ENCODE peak calls at places on chromosomes 16 and 17, in four cellular contexts. G is cardiac muscle cell, X is gastrocnemius medialis, Q is bronchial epithelial cell. U is an unnamed sample. For H3K27me3, the result is how much of the 10 kb centered on the place peaks cover.

GRCh38 chr17:73288534-73289302 is 23.1 kb downstream of the CDC42EP4 start:
- DNase-seq in G (no peak), X (no peak), Q (no peak), U (peak)

GRCh38 chr16:74577882-74578366 is 29.0 kb downstream of the GLG1 start:
- DNase-seq in G (no peak), X (no peak), Q (peak), U (no peak)

GRCh38 chr17:59752922-59753321 is 45.5 kb downstream of the VMP1 start:
- DNase-seq in G (no peak), X (no peak), Q (no peak), U (no peak)

GRCh38 chr17:71809537-71809936 is 311.3 kb upstream of the SOX9 start:
- DNase-seq in G (no peak), X (no peak), Q (peak), U (no peak)

GRCh38 chr16:70571623-70572022 is 48.0 kb downstream of the SF3B3 start:
- DNase-seq in G (no peak), X (no peak), Q (no peak), U (no peak)

GRCh38 chr16:89007371-89008249 is 30.6 kb upstream of the CBFA2T3 start:
- DNase-seq in G (peak), X (no peak), Q (no peak), U (no peak)

GRCh38 chr16:68645494-68646388 is 631 bp downstream of the CDH3 start:
- DNase-seq in G (peak), X (no peak), Q (no peak), U (peak)

GRCh38 chr17:6555331-6556120 is 829 bp downstream of the PITPNM3 start:
- DNase-seq in G (no peak), X (no peak), Q (peak), U (no peak)

GRCh38 chr16:12681653-12682052 is 122.0 kb downstream of the CPPED1 start:
- DNase-seq in G (no peak), X (no peak), Q (no peak), U (no peak)

GRCh38 chr16:79751785-79752184 is 151.2 kb upstream of the MAF start:
- DNase-seq in G (no peak), X (peak), Q (peak), U (peak)

GRCh38 chr16:57871457-57871856 is 69.2 kb upstream of the KIFC3 start:
- DNase-seq in G (no peak), X (no peak), Q (peak), U (no peak)

GRCh38 chr17:53499277-53499676 is 323.4 kb upstream of the KIF2B start:
- DNase-seq in G (no peak), X (no peak), Q (no peak), U (no peak)

GRCh38 chr16:50591800-50592771 is 43.9 kb downstream of the NKD1 start:
- DNase-seq in G (peak), X (no peak), Q (no peak), U (peak)

GRCh38 chr17:82030470-82031302 is 792 bp upstream of the RAC3 start:
- DNase-seq in G (peak), X (peak), Q (peak), U (peak)

GRCh38 chr16:54312502-54312991 is 26.0 kb upstream of the IRX3 start:
- DNase-seq in G (no peak), X (no peak), Q (no peak), U (no peak)

GRCh38 chr16:3171855-3172593 is 16.0 kb upstream of the OR1F1 start:
- DNase-seq in G (no peak), X (no peak), Q (peak), U (no peak)

GRCh38 chr17:60086822-60087591 is 8.3 kb upstream of the HEATR6 start:
- DNase-seq in G (no peak), X (no peak), Q (peak), U (no peak)

GRCh38 chr17:12737740-12738469 is 51.4 kb upstream of the ARHGAP44 start:
- DNase-seq in G (no peak), X (no peak), Q (no peak), U (no peak)
- H3K27me3 ChIP-seq in G (under half), X (under half), Q (under half), U (under half)

DNA sequence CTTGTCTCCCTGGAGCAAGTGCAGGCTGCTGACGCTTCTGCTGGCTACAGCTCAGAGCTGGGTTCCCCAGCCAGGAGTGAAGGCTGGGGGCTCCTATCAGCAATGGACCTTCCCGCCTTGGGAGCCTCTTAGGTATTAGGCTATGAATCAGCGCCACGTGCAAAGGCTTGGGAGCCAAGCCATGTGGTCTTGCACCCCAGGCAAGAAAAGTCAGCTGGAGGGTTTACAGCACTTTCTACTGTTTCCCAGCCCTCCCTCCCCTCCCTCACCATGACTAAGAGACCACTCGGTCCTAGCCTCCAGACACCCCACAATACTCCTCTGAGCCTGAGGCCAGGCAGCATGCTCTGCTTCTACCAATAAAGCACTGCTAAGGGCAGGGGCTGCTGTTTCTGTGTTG is 12.3 kb downstream of the EPX start:
- DNase-seq in G (no peak), X (no peak), Q (no peak), U (no peak)
- TF ChIP-seq CTCF in G (no peak), X (no peak), Q (no peak), U (no peak)

GRCh38 chr17:3980381-3980975 is 16.2 kb upstream of the ATP2A3 start:
- DNase-seq in G (no peak), X (no peak), Q (no peak), U (no peak)

GRCh38 chr17:3979276-3979583 is 15.0 kb upstream of the ATP2A3 start:
- DNase-seq in G (no peak), X (no peak), Q (no peak), U (no peak)

GRCh38 chr17:3982541-3983017 is 18.3 kb upstream of the ATP2A3 start:
- DNase-seq in G (no peak), X (no peak), Q (no peak), U (no peak)

GRCh38 chr17:3982113-3982512 is 17.9 kb upstream of the ATP2A3 start:
- DNase-seq in G (no peak), X (no peak), Q (no peak), U (no peak)

DNA sequence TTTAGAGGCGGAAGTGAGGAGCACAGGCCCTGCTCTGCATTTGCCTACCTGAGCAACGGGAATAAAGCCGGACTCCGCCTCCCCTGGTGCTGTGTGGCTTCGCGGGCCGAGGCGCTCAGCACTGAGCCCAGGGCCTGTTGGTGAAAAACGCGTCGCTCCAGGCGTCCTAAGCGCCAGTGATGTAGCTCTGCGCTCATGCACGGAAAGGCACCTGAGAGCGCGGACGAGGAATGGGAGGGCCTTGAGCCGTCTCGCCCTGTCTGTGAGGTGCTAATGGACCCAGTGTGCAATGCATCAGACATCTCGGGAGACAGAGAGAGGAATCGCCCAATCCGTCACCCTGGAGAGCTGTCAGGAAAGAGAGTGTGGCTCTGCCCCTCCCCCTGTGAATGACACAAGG is 17.2 kb upstream of the ATP2A3 start:
- DNase-seq in G (no peak), X (no peak), Q (no peak), U (no peak)
- H3K27me3 ChIP-seq in G (under half), X (under half), Q (under half), U (under half)

GRCh38 chr16:7532534-7532933 is 199.9 kb downstream of the RBFOX1 start:
- DNase-seq in G (no peak), X (no peak), Q (no peak), U (no peak)
- TF ChIP-seq CTCF in G (no peak), X (no peak), Q (no peak), U (no peak)

DNA sequence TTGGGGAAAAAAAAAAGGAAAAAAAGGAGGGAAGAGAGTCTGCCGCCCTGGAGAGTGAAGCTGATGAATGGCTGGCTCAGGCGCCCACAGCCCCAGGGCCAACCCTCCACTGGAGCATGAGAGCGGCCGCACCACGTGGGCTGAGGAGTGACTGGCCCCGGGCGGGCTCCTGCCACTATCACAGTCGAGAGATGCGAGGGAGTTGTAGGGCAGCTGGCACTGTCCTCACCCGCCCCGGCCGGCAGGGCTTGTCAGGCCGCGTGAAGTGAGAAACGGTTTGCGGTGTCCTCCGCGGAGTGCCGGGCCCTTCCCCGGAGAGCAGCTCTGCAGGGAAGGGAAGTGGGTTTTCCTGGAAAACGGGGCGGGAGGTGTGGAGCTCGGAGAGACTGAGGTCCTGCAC is 45.9 kb downstream of the JPH3 start:
- DNase-seq in G (no peak), X (no peak), Q (no peak), U (no peak)
- H3K27me3 ChIP-seq in G (under half), X (under half), Q (under half), U (under half)

GRCh38 chr17:32494621-32495346 is 8.0 kb downstream of the CDK5R1 start:
- DNase-seq in G (no peak), X (no peak), Q (no peak), U (no peak)

GRCh38 chr17:32495347-32496253 is 8.8 kb downstream of the CDK5R1 start:
- DNase-seq in G (peak), X (peak), Q (no peak), U (no peak)

GRCh38 chr17:32498362-32498761 is 11.6 kb downstream of the CDK5R1 start:
- DNase-seq in G (no peak), X (no peak), Q (no peak), U (no peak)

GRCh38 chr17:32496348-32497078 is 9.7 kb downstream of the CDK5R1 start:
- DNase-seq in G (peak), X (peak), Q (peak), U (no peak)

GRCh38 chr17:32497431-32498205 is 10.8 kb downstream of the CDK5R1 start:
- DNase-seq in G (no peak), X (no peak), Q (peak), U (no peak)
- TF ChIP-seq CTCF in G (peak), X (peak), Q (no peak), U (no peak)

DNA sequence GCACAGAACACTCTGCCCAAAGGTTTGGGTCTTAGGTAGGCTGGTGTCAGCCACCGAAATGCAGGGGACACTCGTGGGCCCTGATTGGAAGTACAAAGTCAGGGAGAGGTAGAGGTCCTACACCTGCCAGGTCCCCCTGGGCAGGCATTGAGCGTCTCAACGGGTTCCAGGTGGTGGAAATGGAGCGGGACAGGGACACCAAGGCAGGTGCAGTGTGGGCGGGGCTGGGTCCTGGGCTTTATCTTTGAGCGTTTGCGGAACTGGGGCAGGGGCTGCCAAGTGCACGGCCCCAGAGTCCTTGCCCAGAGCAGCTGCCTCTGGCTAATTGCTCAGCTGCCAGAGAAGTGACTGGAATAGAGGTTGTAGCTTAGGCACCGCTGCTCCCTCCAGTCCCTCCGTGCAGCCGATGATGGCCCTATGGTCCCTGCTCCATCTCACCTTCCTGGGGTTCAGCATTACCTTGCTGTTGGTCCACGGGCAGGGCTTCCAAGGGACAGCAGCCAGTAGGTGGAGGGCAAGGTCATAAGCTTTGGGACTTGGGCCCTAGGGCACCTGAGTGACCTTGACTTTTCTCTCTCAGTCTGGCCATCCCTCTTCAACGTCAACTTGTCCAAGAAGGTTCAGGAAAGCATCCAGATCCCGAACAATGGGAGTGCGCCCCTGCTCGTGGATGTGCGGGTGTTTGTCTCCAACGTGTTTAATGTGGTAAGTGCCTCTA is at the start of gene ZACN:
- DNase-seq in G (no peak), X (no peak), Q (no peak), U (no peak)
- H3K27me3 ChIP-seq in G (under half), X (half or more), Q (half or more), U (half or more)

GRCh38 chr17:34098712-34099111 is 156.4 kb upstream of the CCL2 start:
- DNase-seq in G (no peak), X (no peak), Q (peak), U (no peak)
- TF ChIP-seq CTCF in G (no peak), X (no peak), Q (no peak), U (no peak)

GRCh38 chr17:56131431-56131830 is 21.8 kb upstream of the ANKFN1 start:
- DNase-seq in G (no peak), X (no peak), Q (no peak), U (no peak)

GRCh38 chr17:56141046-56141839 is 12.0 kb upstream of the ANKFN1 start:
- DNase-seq in G (peak), X (no peak), Q (no peak), U (no peak)

GRCh38 chr17:56136316-56136715 is 17.0 kb upstream of the ANKFN1 start:
- DNase-seq in G (no peak), X (no peak), Q (no peak), U (no peak)
- H3K27me3 ChIP-seq in G (under half), X (under half), Q (under half), U (under half)

U was measured in breast epithelium.